ENCODE peak calls at places on chromosome 6, in six cellular contexts. Y, M, W, H, C and R are unnamed samples. For H3K27me3, the result is how much of the 10 kb centered on the place peaks cover.

GRCh38 chr6:138293996-138294395 is 75.7 kb upstream of the PBOV1 start:
- DNase-seq in C (no peak), W (no peak), M (no peak), Y (no peak), H (no peak), R (no peak)

GRCh38 chr6:83365931-83366330 is 64.9 kb downstream of the ME1 start:
- DNase-seq in C (no peak), Y (no peak), H (no peak), M (no peak), W (no peak), R (no peak)

GRCh38 chr6:66496659-66497058 is 789.6 kb upstream of the EYS start:
- DNase-seq in Y (no peak), W (peak), C (no peak), H (no peak), M (peak), R (peak)

GRCh38 chr6:22222469-22222868 is 74.4 kb downstream of the PRL start:
- DNase-seq in W (no peak), Y (no peak), M (no peak), C (no peak), H (no peak), R (no peak)

GRCh38 chr6:52362443-52363221 is 681 bp downstream of the PAQR8 start:
- DNase-seq in W (peak), M (no peak), H (peak), Y (peak), C (no peak), R (no peak)

GRCh38 chr6:105087571-105088211 is 92.1 kb downstream of the POPDC3 start:
- DNase-seq in C (no peak), W (peak), M (peak), Y (no peak), H (no peak), R (no peak)

GRCh38 chr6:130838250-130838649 is 11.0 kb downstream of the SMLR1 start:
- DNase-seq in W (no peak), Y (no peak), M (no peak), C (no peak), H (no peak), R (no peak)

GRCh38 chr6:28766426-28766825 is 157.4 kb downstream of the TRIM27 start:
- DNase-seq in W (no peak), C (no peak), H (no peak), M (no peak), Y (no peak), R (no peak)

GRCh38 chr6:2658788-2659187 is 91.9 kb downstream of the MYLK4 start:
- DNase-seq in H (no peak), Y (no peak), C (no peak), W (peak), M (peak), R (peak)

GRCh38 chr6:104540743-104541142 is 319.0 kb downstream of the HACE1 start:
- DNase-seq in M (no peak), W (no peak), Y (no peak), H (no peak), C (no peak), R (no peak)

GRCh38 chr6:17622144-17622543 is 22.0 kb downstream of the FAM8A1 start:
- DNase-seq in Y (peak), H (no peak), W (no peak), M (no peak), C (no peak), R (no peak)

GRCh38 chr6:84052883-84053241 is 19.3 kb downstream of the MRAP2 start:
- DNase-seq in C (no peak), M (no peak), H (no peak), W (no peak), Y (no peak), R (no peak)

GRCh38 chr6:90286884-90287488 is 9.7 kb downstream of the BACH2 start:
- DNase-seq in H (no peak), C (no peak), M (peak), W (peak), Y (no peak), R (no peak)

GRCh38 chr6:14123331-14124105 is 5.9 kb downstream of the CD83 start:
- DNase-seq in C (no peak), H (no peak), M (no peak), W (no peak), Y (no peak), R (no peak)

GRCh38 chr6:34318492-34319470 is 70.0 kb upstream of the SMIM29 start:
- DNase-seq in Y (no peak), W (no peak), M (no peak), H (no peak), C (no peak), R (no peak)

GRCh38 chr6:125203395-125203794 is 49.8 kb downstream of the TPD52L1 start:
- DNase-seq in W (no peak), Y (no peak), H (no peak), C (no peak), M (peak), R (peak)

GRCh38 chr6:31702421-31702818 is 704 bp downstream of the ABHD16A start:
- DNase-seq in C (no peak), M (peak), W (no peak), H (no peak), Y (peak), R (no peak)

GRCh38 chr6:104548297-104548696 is 311.4 kb downstream of the HACE1 start:
- DNase-seq in Y (no peak), C (no peak), H (no peak), M (no peak), W (no peak), R (no peak)

GRCh38 chr6:80438728-80439127 is 332.3 kb downstream of the BCKDHB start:
- DNase-seq in C (no peak), M (peak), Y (no peak), H (no peak), W (peak), R (peak)

GRCh38 chr6:135830452-135830851 is 21.0 kb upstream of the PDE7B start:
- DNase-seq in M (peak), H (no peak), C (no peak), Y (no peak), W (no peak), R (no peak)

GRCh38 chr6:87054143-87054833 is 40.6 kb downstream of the CGA start:
- DNase-seq in Y (no peak), H (no peak), M (no peak), W (no peak), C (no peak), R (no peak)

GRCh38 chr6:145044606-145045275 is 690.6 kb downstream of the EPM2A start:
- DNase-seq in C (no peak), M (peak), Y (no peak), H (no peak), W (peak), R (peak)

GRCh38 chr6:18253635-18254034 is 10.7 kb downstream of the DEK start:
- DNase-seq in W (no peak), C (no peak), Y (no peak), M (no peak), H (no peak), R (no peak)

GRCh38 chr6:105545947-105546710 is 143.2 kb upstream of the PREP start:
- DNase-seq in H (no peak), M (peak), W (peak), C (no peak), Y (no peak), R (peak)

GRCh38 chr6:108171291-108171917 is 5.6 kb downstream of the NR2E1 start:
- DNase-seq in W (no peak), Y (no peak), C (no peak), M (no peak), H (no peak), R (no peak)

GRCh38 chr6:15888798-15889772 is 226.3 kb upstream of the DTNBP1 start:
- DNase-seq in W (no peak), H (no peak), M (no peak), Y (no peak), C (no peak), R (no peak)

GRCh38 chr6:76984572-76984971 is 478.7 kb downstream of the HTR1B start:
- DNase-seq in W (no peak), Y (no peak), C (no peak), H (no peak), M (peak), R (peak)

GRCh38 chr6:106098383-106099234 is 12.5 kb downstream of the PRDM1 start:
- DNase-seq in Y (peak), M (peak), C (no peak), W (peak), H (no peak), R (peak)

GRCh38 chr6:136582702-136583471 is 32.7 kb upstream of the MAP7 start:
- DNase-seq in Y (no peak), H (no peak), M (peak), C (no peak), W (peak), R (peak)

GRCh38 chr6:46054531-46054930 is 38.9 kb upstream of the CLIC5 start:
- DNase-seq in C (no peak), H (no peak), Y (no peak), M (no peak), W (no peak), R (no peak)

GRCh38 chr6:11918021-11918738 is 93.9 kb upstream of the HIVEP1 start:
- DNase-seq in H (no peak), Y (no peak), W (peak), C (no peak), M (no peak), R (peak)

GRCh38 chr6:166614589-166614988 is 12.5 kb downstream of the RPS6KA2 start:
- DNase-seq in W (no peak), M (no peak), C (no peak), Y (no peak), H (no peak), R (no peak)

GRCh38 chr6:56764081-56764566 is 121.4 kb upstream of the DST start:
- DNase-seq in M (peak), H (no peak), W (peak), Y (no peak), C (no peak), R (peak)

GRCh38 chr6:136526196-136526930 is 23.9 kb downstream of the MAP7 start:
- DNase-seq in M (no peak), Y (peak), W (peak), H (peak), C (no peak), R (peak)

GRCh38 chr6:10465633-10466499 is 51.0 kb upstream of the TFAP2A start:
- DNase-seq in M (peak), H (no peak), C (no peak), Y (no peak), W (peak), R (no peak)

GRCh38 chr6:38040254-38040653 is 220.7 kb downstream of the ZFAND3 start:
- DNase-seq in H (no peak), W (no peak), Y (no peak), C (no peak), M (no peak), R (no peak)

GRCh38 chr6:27250955-27251671 is 3.6 kb downstream of the PRSS16 start:
- DNase-seq in H (no peak), C (peak), M (peak), W (peak), Y (no peak), R (peak)

GRCh38 chr6:27250277-27250954 is 2.9 kb downstream of the PRSS16 start:
- DNase-seq in W (no peak), C (no peak), M (no peak), H (no peak), Y (no peak), R (no peak)

GRCh38 chr6:27248783-27249182 is 1.3 kb downstream of the PRSS16 start:
- DNase-seq in C (no peak), H (no peak), M (no peak), Y (no peak), W (no peak), R (no peak)

GRCh38 chr6:27254566-27254965 is 7.1 kb downstream of the PRSS16 start:
- DNase-seq in C (no peak), W (no peak), Y (no peak), M (no peak), H (no peak), R (no peak)

DNA sequence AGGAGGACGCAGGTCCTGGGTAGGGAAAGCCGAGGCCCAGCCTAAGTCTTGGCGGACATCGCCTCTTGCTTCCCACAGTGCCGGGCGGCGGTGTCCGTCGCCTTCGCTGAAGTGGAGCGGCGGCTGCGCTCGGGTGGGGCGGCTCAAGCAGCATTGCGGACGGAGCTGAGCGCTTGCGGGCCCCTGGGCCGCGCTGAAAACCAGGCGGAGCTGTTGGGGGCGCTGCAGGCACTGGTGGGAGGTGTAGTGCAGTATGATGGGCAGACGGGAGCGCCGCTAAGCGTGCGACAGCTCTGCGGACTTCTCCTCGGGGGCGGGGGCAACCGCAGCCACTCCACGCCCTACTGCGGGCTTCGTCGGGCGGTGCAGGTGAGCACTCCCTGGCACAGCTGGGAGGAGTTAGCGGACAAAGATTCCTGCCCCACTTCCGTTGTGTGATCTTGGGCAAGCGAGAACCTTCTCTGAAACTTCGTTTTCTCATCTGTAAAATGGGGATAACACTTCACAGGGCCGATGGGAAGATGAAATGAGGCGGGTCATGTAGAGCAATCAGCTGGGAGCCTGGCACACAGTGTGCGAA is 4.3 kb downstream of the PRSS16 start:
- DNase-seq in M (peak), W (peak), C (peak), Y (no peak), H (no peak), R (peak)
- H3K27me3 ChIP-seq in M (under half), W (under half), C (under half), Y (under half), H (half or more), R (under half)

GRCh38 chr6:120587381-120587780 is 746.9 kb downstream of the TBC1D32 start:
- DNase-seq in W (no peak), Y (no peak), H (no peak), C (no peak), M (no peak), R (no peak)
- TF ChIP-seq CTCF in W (no peak), Y (no peak), H (no peak), C (no peak), M (no peak), R (no peak)

GRCh38 chr6:7432391-7433207 is 43.0 kb downstream of the RIOK1 start:
- DNase-seq in Y (no peak), M (no peak), C (no peak), H (no peak), W (no peak), R (no peak)
- H3K27ac ChIP-seq in Y (no peak), M (no peak), C (no peak), H (no peak), W (no peak), R (no peak)

DNA sequence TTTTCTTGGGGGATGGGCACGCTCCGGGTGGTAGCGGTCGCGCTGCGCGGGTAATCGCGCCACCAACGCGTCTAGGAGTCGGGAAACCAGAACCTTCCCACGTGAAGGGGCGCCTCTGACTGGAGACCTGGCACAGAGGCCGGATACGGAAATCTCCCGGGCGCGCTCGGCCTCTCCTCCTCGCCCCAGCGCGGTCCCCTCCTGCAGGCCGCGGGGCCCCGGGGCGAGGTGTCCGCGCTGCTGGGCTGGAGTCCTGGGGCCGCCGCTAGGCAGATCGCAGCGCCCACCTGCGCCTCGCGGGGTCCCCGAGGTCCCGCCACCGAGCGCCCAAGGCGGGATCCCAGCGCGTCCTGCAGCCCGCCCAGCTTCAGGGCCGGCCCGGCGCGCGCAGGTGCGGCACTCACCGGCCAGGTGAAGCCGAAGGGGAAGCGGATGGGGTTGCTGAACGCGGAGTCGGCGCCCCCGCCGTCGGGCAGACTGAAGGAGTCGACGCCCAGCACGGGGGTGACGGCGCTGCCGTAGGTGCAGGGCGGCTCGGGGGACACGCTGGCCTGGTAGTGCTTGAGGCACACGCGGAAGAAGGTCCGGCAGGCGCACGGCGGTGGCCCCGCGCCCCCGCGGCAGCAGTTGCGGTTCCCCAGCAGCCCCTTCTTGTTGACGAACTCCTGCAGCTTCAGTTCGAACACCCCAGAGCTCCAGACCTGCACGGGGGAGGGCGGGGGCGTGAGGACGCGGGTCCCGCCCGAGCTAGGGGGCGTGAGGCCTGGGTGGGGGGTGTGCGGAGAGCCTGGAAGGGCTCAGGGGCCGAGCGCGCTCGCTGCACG is 1.6 kb downstream of the DLL1 start:
- DNase-seq in W (no peak), C (no peak), Y (no peak), H (no peak), M (no peak), R (no peak)
- H3K27me3 ChIP-seq in W (half or more), C (under half), Y (under half), H (under half), M (under half), R (under half)